ENCODE peak calls at places on chromosomes 16 and 17, in nine cellular contexts. L is IMR-90, J is lower lobe of right lung, K is A549, Y is fibroblast of lung, I is uterus, X is keratinocyte, T is tibial nerve, A is hepatocyte. D is an unnamed sample.

GRCh38 chr16:2964416-2965223 is 545 bp downstream of the KREMEN2 start:
- DNase-seq in T (no peak), K (peak; percentile 88), Y (no peak), I (no peak), L (no peak), A (peak; percentile 79), J (peak; percentile 57), X (no peak), D (no peak)

GRCh38 chr17:82239401-82239925 is 10.6 kb downstream of the SLC16A3 start:
- DNase-seq in X (no peak), Y (no peak), L (no peak), T (no peak), A (no peak), I (no peak), J (peak; percentile 48), K (no peak), D (no peak)

GRCh38 chr17:78032166-78032565 is 73.7 kb downstream of the TNRC6C start:
- DNase-seq in T (no peak), I (no peak), X (no peak), A (no peak), J (no peak), K (no peak), Y (peak; percentile 70), L (peak; percentile 76), D (no peak)

GRCh38 chr16:75458439-75458838 is 6.0 kb downstream of the TMEM170A start:
- DNase-seq in X (no peak), J (no peak), A (no peak), I (no peak), L (no peak), T (no peak), Y (no peak), K (no peak), D (no peak)

GRCh38 chr17:29156781-29157180 is 23.4 kb downstream of the MYO18A start:
- DNase-seq in J (no peak), A (peak; percentile 6), K (no peak), I (no peak), X (no peak), Y (no peak), L (no peak), T (no peak), D (no peak)

GRCh38 chr17:8695916-8696415 is 48.7 kb downstream of the CCDC42 start:
- DNase-seq in K (no peak), T (no peak), J (no peak), L (no peak), X (no peak), I (no peak), A (no peak), Y (no peak), D (peak; percentile 52)

GRCh38 chr16:18979936-18980335 is 3.8 kb upstream of the TMC7 start:
- DNase-seq in J (no peak), X (no peak), L (no peak), K (no peak), T (no peak), I (no peak), Y (no peak), A (no peak), D (no peak)

GRCh38 chr17:4161179-4161559 is 18.2 kb downstream of the CYB5D2 start:
- DNase-seq in J (peak; percentile 53), T (peak; percentile 45), I (no peak), X (peak; percentile 42), Y (peak; percentile 89), K (peak; percentile 98), A (peak; percentile 76), L (peak; percentile 93), D (peak; percentile 75)

GRCh38 chr17:60639019-60639330 is 38.7 kb upstream of the BCAS3 start:
- DNase-seq in Y (no peak), X (no peak), I (no peak), A (no peak), T (no peak), K (no peak), J (no peak), L (no peak), D (no peak)

GRCh38 chr17:60641126-60641525 is 36.5 kb upstream of the BCAS3 start:
- DNase-seq in K (no peak), I (no peak), T (no peak), Y (peak; percentile 26), L (no peak), A (no peak), X (no peak), J (no peak), D (no peak)

GRCh38 chr17:60637683-60638082 is 37.7 kb downstream of the PPM1D start:
- DNase-seq in X (no peak), T (no peak), A (no peak), J (no peak), K (no peak), L (no peak), I (no peak), Y (no peak), D (no peak)

GRCh38 chr17:60641810-60642220 is 35.8 kb upstream of the BCAS3 start:
- DNase-seq in T (peak; percentile 75), K (peak; percentile 81), Y (peak; percentile 90), X (peak; percentile 48), L (peak; percentile 85), I (peak; percentile 41), A (peak; percentile 91), J (no peak), D (peak; percentile 74)

DNA sequence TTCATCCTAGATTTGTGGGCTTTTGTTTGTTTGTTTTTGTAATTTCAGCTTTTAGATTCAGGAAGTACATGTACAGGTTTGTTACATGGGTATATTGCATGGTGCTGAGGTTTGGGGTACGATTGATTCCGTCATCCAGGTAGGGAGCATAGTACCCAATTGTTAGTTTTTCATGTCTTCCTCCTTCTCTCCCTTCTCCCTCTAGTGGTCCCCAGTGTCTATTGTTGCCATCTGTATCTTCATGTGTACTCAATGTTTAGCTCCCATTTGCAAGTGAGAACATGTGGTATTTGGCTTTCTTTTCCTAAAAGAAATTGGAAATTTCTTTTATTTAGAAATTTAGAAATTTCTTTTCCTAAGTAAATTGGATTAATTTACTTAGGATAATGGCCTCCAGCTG is 37.1 kb upstream of the BCAS3 start:
- DNase-seq in Y (peak; percentile 32), I (no peak), X (no peak), J (no peak), T (no peak), K (peak; percentile 31), A (peak; percentile 7), L (peak; percentile 22), D (no peak)
- TF ChIP-seq CTCF in Y (peak; percentile 48), I (no peak), X (peak; percentile 40), J (peak; percentile 25), T (peak; percentile 20), K (peak; percentile 40), A (peak; percentile 31), L (peak; percentile 37), D (no peak)

GRCh38 chr17:14311186-14311705 is 10.4 kb downstream of the HS3ST3B1 start:
- DNase-seq in L (no peak), K (no peak), I (no peak), J (no peak), A (no peak), X (no peak), T (no peak), Y (no peak), D (no peak)
- H3K4me1 ChIP-seq in L (peaks cover 11% of the 10 kb centered on the region), K (no peaks in the 10 kb centered on the region), I (no peaks in the 10 kb centered on the region), J (peaks cover 18% of the 10 kb centered on the region), A (peaks cover 10% of the 10 kb centered on the region), X (peaks cover 17% of the 10 kb centered on the region), T (peaks cover 6% of the 10 kb centered on the region), Y (no peaks in the 10 kb centered on the region), D (peaks cover 9% of the 10 kb centered on the region)

GRCh38 chr17:31566247-31566991 is 174.9 kb downstream of the RAB11FIP4 start:
- DNase-seq in X (no peak), L (no peak), I (no peak), K (no peak), A (no peak), T (no peak), J (no peak), Y (no peak), D (no peak)

GRCh38 chr17:31565652-31566051 is 174.2 kb downstream of the RAB11FIP4 start:
- DNase-seq in J (no peak), Y (no peak), K (no peak), I (no peak), A (no peak), T (no peak), X (no peak), L (no peak), D (no peak)

GRCh38 chr17:31564291-31564690 is 172.8 kb downstream of the RAB11FIP4 start:
- DNase-seq in K (no peak), A (no peak), I (no peak), X (no peak), Y (no peak), J (no peak), L (no peak), T (no peak), D (no peak)

GRCh38 chr17:31566992-31567373 is 175.5 kb downstream of the RAB11FIP4 start:
- DNase-seq in Y (no peak), L (no peak), I (no peak), K (no peak), T (no peak), A (no peak), X (no peak), J (no peak), D (no peak)

DNA sequence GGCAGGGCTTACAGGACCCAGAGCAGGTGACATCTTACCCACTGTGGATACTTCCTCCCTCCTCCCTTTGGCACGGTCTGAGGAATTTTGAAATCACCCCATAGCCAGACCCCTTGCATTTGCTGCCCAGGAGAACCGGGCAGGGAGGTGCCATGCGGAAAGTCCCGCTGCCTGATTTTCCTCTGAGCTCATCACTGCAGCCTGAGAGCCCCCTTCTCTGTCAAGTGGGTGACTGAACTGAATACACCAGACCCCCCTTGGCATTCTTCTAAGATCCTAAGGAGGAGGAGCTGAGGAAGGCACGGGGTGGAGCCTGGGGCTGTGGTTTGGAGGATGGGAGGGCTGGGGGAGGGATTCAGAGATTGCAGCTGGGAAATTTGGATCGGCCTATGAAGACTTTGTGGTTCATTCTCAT is 173.4 kb downstream of the RAB11FIP4 start:
- DNase-seq in K (no peak), J (no peak), Y (peak; percentile 75), L (peak; percentile 75), A (no peak), X (no peak), I (peak; percentile 45), T (no peak), D (no peak)
- TF ChIP-seq CTCF in K (no peak), J (no peak), Y (no peak), L (no peak), A (no peak), X (no peak), I (no peak), T (no peak), D (no peak)

DNA sequence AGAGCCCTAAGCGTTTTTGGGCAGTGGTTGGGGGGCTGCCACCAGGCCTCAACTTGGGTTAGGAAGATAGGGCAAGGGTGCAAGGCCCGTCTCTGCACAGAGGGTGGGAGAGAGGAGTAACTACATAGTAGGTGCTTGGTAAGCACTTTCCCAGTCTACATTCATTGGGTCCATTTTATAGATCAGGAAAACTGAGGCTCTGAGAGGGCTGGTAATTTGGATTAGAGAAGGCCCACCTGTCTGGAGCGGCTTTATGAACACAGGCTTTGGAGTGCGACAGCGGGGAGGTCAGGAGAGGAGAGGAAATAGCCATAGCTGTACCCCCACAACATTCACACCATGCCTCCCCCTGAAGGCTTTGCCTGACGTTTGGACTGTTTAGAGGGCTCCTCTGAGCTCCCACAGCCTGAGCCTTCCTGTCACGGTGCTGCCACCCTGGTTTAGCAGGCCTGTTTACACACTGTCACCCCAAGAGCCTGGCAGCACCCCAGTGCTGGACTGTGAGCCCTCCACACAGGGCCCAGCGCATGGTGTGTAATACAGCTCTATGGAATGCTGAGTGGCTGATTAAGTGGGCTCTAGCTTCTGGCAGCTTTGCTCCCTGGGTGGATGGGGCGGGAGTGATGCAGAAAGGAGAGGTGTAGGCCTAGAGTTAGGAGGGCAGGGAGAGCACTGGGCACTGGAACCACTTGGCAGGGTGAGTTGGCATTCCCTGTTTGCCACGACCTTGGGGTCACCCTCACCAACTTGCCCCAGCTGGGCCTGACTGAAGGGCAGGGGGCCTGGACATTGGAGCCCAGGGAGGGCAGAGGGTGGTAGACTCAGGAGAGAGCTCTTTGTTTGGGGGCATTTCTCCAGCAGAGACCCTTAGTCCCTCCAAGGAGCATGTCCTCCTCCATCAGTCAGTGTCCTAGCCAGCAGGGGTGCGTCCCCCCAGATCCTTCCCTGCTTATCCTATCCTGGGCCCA is 73.7 kb downstream of the RAI1 start:
- DNase-seq in L (no peak), I (no peak), J (peak; percentile 81), K (no peak), A (no peak), Y (no peak), X (no peak), T (no peak), D (no peak)
- H3K4me1 ChIP-seq in L (peaks cover 12% of the 10 kb centered on the region), I (peaks cover 10% of the 10 kb centered on the region), J (peaks cover 55% of the 10 kb centered on the region), K (peaks cover 26% of the 10 kb centered on the region), A (peaks cover 19% of the 10 kb centered on the region), Y (peaks cover 7% of the 10 kb centered on the region), X (peaks cover 32% of the 10 kb centered on the region), T (peaks cover 35% of the 10 kb centered on the region), D (peaks cover 3% of the 10 kb centered on the region)

D was measured in ascending aorta.